ENCODE peak calls at places on chromosomes 7 and 10, in seven cellular contexts. S is SK-N-SH, R is HL-60, H is fibroblast of lung, U is cardiac muscle cell, Q is lower lobe of right lung, N is keratinocyte. K is an unnamed sample. For H3K27me3, the result is how much of the 10 kb centered on the place peaks cover.

GRCh38 chr7:133794490-133794889 is 332.6 kb upstream of the LRGUK start:
- DNase-seq in N (no peak), R (no peak), S (no peak), U (peak), H (peak), Q (no peak), K (no peak)

GRCh38 chr10:43479275-43479674 is 42.4 kb downstream of the ZNF487 start:
- DNase-seq in N (no peak), U (no peak), Q (no peak), S (no peak), R (no peak), H (peak), K (no peak)

GRCh38 chr7:27152816-27153486 is 568 bp upstream of the HOXA3 start:
- DNase-seq in R (no peak), N (no peak), H (no peak), U (no peak), S (peak), Q (peak), K (no peak)

GRCh38 chr10:51462076-51462779 is 237.2 kb downstream of the CSTF2T start:
- DNase-seq in S (no peak), N (peak), U (no peak), R (no peak), H (peak), Q (no peak), K (no peak)

GRCh38 chr7:100694196-100694745 is at the start of gene GIGYF1:
- DNase-seq in R (peak), N (no peak), Q (peak), U (peak), S (peak), H (peak), K (peak)

GRCh38 chr7:2968176-2968575 is 75.5 kb downstream of the CARD11 start:
- DNase-seq in S (no peak), N (no peak), U (no peak), R (no peak), H (no peak), Q (no peak), K (no peak)

GRCh38 chr7:79050592-79050991 is 402.9 kb downstream of the MAGI2 start:
- DNase-seq in H (peak), N (peak), Q (no peak), R (no peak), S (no peak), U (peak), K (no peak)

GRCh38 chr7:31464601-31465000 is 49.3 kb upstream of the ITPRID1 start:
- DNase-seq in R (no peak), S (no peak), Q (no peak), N (no peak), U (no peak), H (no peak), K (no peak)

GRCh38 chr7:2884161-2884560 is 40.1 kb upstream of the GNA12 start:
- DNase-seq in H (no peak), U (no peak), Q (no peak), N (no peak), S (no peak), R (no peak), K (no peak)

GRCh38 chr7:20595971-20596370 is 19.5 kb upstream of the ABCB5 start:
- DNase-seq in H (no peak), R (no peak), S (no peak), N (no peak), U (no peak), Q (no peak), K (no peak)

GRCh38 chr7:20591086-20591485 is 24.4 kb upstream of the ABCB5 start:
- DNase-seq in H (no peak), S (no peak), U (no peak), R (no peak), Q (no peak), N (no peak), K (no peak)

GRCh38 chr7:20597339-20597738 is 18.1 kb upstream of the ABCB5 start:
- DNase-seq in H (peak), R (no peak), U (no peak), N (no peak), Q (no peak), S (no peak), K (no peak)

GRCh38 chr7:20596653-20597052 is 18.8 kb upstream of the ABCB5 start:
- DNase-seq in U (peak), N (peak), Q (no peak), H (peak), R (no peak), S (no peak), K (no peak)

DNA sequence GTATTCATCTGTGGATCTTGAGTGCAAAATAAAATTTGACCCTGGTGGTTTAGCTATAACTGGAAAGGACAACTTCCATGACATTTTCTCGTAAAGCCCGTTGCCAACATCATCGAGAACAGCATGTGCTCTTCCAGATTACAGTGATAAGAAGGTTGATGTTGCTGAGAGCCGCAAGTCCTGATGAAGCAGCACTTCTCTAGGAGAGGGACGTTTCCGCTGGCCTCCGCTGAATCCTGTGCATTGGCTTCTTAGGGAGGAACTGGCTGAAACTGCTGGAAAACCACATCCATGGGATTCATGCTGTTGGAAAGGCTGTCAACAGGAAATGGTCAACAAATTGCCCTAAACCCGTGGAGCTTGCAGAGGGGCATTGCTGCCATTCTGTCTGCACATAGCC is 21.4 kb upstream of the ABCB5 start:
- DNase-seq in R (no peak), U (no peak), H (no peak), N (no peak), S (no peak), Q (no peak), K (no peak)
- H3K4me3 ChIP-seq in R (no peak), U (no peak), H (no peak), N (no peak), S (no peak), Q (no peak), K (no peak)

GRCh38 chr7:142140560-142140959 is 29.0 kb downstream of the MGAM2 start:
- DNase-seq in U (no peak), H (no peak), R (no peak), Q (no peak), S (no peak), N (no peak), K (no peak)

GRCh38 chr7:142142702-142143101 is 31.2 kb downstream of the MGAM2 start:
- DNase-seq in N (no peak), Q (no peak), H (no peak), R (no peak), U (no peak), S (no peak), K (no peak)

GRCh38 chr7:142134944-142135343 is 23.4 kb downstream of the MGAM2 start:
- DNase-seq in S (no peak), H (no peak), N (no peak), U (no peak), Q (no peak), R (peak), K (no peak)

GRCh38 chr7:142139597-142140501 is 28.3 kb downstream of the MGAM2 start:
- DNase-seq in U (no peak), N (no peak), R (no peak), S (no peak), H (no peak), Q (no peak), K (no peak)
- H3K27ac ChIP-seq in U (no peak), N (no peak), R (no peak), S (no peak), H (no peak), Q (no peak), K (no peak)

GRCh38 chr7:8481752-8482446 is 48.5 kb downstream of the NXPH1 start:
- DNase-seq in U (no peak), H (no peak), S (no peak), N (no peak), R (no peak), Q (no peak), K (no peak)
- H3K27me3 ChIP-seq in U (under half), H (under half), S (under half), N (under half), R (under half), Q (under half), K (under half)

DNA sequence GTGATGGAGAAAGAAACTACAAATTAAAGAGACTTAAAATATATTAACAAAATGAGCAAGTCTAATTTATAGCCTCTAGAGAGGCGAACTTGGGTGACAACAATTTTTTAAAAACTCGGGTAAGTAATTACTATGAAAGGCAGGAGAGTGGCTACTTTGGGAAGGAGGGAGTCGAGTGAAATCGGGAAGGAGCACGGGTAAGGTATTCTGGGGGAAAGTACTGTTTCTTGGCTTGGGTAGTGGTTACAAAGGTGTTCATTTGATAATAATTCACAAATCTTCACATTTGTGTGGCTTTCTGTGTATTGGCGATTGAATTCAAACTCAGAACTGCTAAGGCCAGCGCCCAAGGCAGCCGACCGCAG is 32.9 kb upstream of the GRID1 start:
- DNase-seq in Q (no peak), U (no peak), H (no peak), N (no peak), S (no peak), R (no peak), K (no peak)
- H3K4me3 ChIP-seq in Q (peak), U (no peak), H (no peak), N (no peak), S (peak), R (no peak), K (no peak)

GRCh38 chr7:142894886-142895593 is 9.5 kb upstream of the TRPV6 start:
- DNase-seq in N (no peak), U (no peak), S (no peak), H (no peak), R (no peak), Q (no peak), K (no peak)

GRCh38 chr7:142898377-142899235 is 13.1 kb upstream of the TRPV6 start:
- DNase-seq in N (no peak), H (no peak), Q (peak), S (no peak), R (no peak), U (no peak), K (no peak)

GRCh38 chr7:142896151-142896550 is 10.6 kb upstream of the TRPV6 start:
- DNase-seq in N (no peak), R (no peak), U (no peak), S (no peak), H (no peak), Q (no peak), K (no peak)

GRCh38 chr7:142897691-142898090 is 12.1 kb upstream of the TRPV6 start:
- DNase-seq in H (no peak), R (no peak), U (no peak), N (no peak), Q (no peak), S (no peak), K (no peak)

GRCh38 chr7:142896741-142897379 is 11.3 kb upstream of the TRPV6 start:
- DNase-seq in S (no peak), Q (no peak), R (no peak), N (no peak), H (no peak), U (no peak), K (no peak)
- H3K27ac ChIP-seq in S (no peak), Q (no peak), R (no peak), N (no peak), H (no peak), U (no peak), K (no peak)

DNA sequence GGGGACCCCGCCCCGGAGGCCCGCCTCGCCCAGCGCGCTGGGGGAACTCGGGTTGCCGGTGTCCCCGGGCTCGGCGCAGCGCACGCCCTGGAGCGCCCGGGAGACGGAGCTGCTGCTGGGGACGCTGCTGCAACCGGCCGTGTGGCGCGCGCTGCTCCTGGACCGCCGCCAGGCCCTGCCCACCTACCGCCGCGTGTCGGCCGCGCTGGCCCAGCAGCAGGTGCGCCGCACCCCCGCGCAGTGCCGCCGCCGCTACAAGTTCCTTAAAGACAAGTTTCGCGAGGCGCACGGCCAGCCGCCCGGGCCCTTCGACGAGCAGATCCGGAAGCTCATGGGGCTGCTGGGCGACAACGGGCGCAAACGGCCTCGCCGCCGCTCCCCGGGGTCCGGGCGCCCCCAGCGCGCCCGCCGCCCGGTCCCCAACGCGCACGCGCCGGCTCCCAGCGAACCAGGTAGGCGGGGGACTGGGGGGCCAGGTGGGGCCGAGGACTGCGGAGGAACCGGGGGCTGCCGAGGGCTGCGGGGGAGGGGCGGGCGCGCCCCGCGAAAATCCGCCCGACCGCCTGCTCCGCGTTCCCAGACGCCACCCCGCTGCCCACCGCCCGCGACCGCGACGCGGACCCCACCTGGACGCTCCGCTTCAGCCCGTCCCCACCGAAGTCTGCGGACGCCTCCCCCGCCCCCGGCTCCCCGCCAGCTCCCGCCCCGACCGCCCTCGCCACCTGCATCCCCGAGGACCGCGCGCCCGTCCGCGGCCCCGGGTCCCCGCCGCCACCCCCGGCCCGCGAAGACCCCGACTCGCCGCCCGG is 574 bp downstream of the UTF1 start:
- DNase-seq in H (no peak), N (no peak), S (no peak), Q (peak), U (no peak), R (peak), K (no peak)
- H3K27me3 ChIP-seq in H (under half), N (half or more), S (half or more), Q (half or more), U (half or more), R (under half), K (under half)

GRCh38 chr7:73423519-73424485 is 9.8 kb upstream of the FZD9 start:
- DNase-seq in Q (no peak), U (peak), N (no peak), R (no peak), S (no peak), H (peak), K (no peak)
- H3K4me3 ChIP-seq in Q (peak), U (no peak), N (no peak), R (no peak), S (no peak), H (no peak), K (no peak)

GRCh38 chr7:102991077-102991539 is 78.3 kb downstream of the LRRC17 start:
- DNase-seq in N (no peak), H (no peak), U (no peak), Q (no peak), S (no peak), R (peak), K (no peak)

GRCh38 chr7:102988088-102988487 is 75.3 kb downstream of the LRRC17 start:
- DNase-seq in S (no peak), H (no peak), R (no peak), N (no peak), Q (no peak), U (no peak), K (no peak)

GRCh38 chr7:102990642-102991041 is 77.8 kb downstream of the LRRC17 start:
- DNase-seq in U (no peak), R (no peak), N (no peak), H (no peak), Q (no peak), S (no peak), K (no peak)

GRCh38 chr7:102989161-102989560 is 76.4 kb downstream of the LRRC17 start:
- DNase-seq in R (no peak), S (no peak), Q (no peak), N (no peak), H (no peak), U (no peak), K (no peak)

GRCh38 chr7:102988631-102989030 is 75.8 kb downstream of the LRRC17 start:
- DNase-seq in R (no peak), Q (no peak), H (no peak), U (no peak), N (no peak), S (no peak), K (no peak)
- H3K27ac ChIP-seq in R (peak), Q (no peak), H (no peak), U (no peak), N (no peak), S (no peak), K (no peak)